ENCODE peak calls at places on chromosomes 13 and 19, in four cellular contexts. A, X, N and M are unnamed samples.

GRCh38 chr19:17497149-17497798 is 14.2 kb upstream of the PGLS start:
- DNase-seq in A (no peak), X (no peak), N (no peak), M (no peak)

GRCh38 chr13:73070451-73070850 is 11.6 kb downstream of the KLF5 start:
- DNase-seq in A (no peak), X (no peak), N (no peak), M (no peak)

GRCh38 chr19:51195616-51196015 is 29.3 kb upstream of the CD33 start:
- DNase-seq in A (no peak), X (no peak), N (no peak), M (no peak)

GRCh38 chr13:51614350-51614786 is 30.1 kb downstream of the WDFY2 start:
- DNase-seq in A (no peak), X (no peak), N (peak; percentile 52), M (peak; percentile 35)

GRCh38 chr19:16504271-16504670 is 8.1 kb downstream of the C19orf44 start:
- DNase-seq in A (no peak), X (no peak), N (no peak), M (no peak)

GRCh38 chr13:66503890-66504289 is 726.2 kb downstream of the PCDH9 start:
- DNase-seq in A (no peak), X (no peak), N (no peak), M (no peak)

GRCh38 chr19:53112286-53112685 is 9.1 kb upstream of the ZNF160 start:
- DNase-seq in A (no peak), X (no peak), N (no peak), M (no peak)

GRCh38 chr19:10379880-10380310 is 477 bp downstream of the TYK2 start:
- DNase-seq in A (peak; percentile 35), X (no peak), N (no peak), M (no peak)

GRCh38 chr19:49779731-49780578 is 13.2 kb downstream of the AP2A1 start:
- DNase-seq in A (no peak), X (no peak), N (no peak), M (no peak)

GRCh38 chr13:101289764-101290163 is 126.5 kb downstream of the NALCN start:
- DNase-seq in A (no peak), X (no peak), N (no peak), M (no peak)

GRCh38 chr19:40927567-40927966 is 45.5 kb upstream of the CYP2A7 start:
- DNase-seq in A (no peak), X (no peak), N (no peak), M (no peak)

GRCh38 chr19:14770136-14770535 is 8.2 kb downstream of the ADGRE2 start:
- DNase-seq in A (no peak), X (no peak), N (no peak), M (no peak)

GRCh38 chr13:31328549-31329229 is 128.9 kb downstream of the B3GLCT start:
- DNase-seq in A (no peak), X (no peak), N (no peak), M (no peak)

GRCh38 chr13:25943081-25943480 is 108.7 kb downstream of the SHISA2 start:
- DNase-seq in A (no peak), X (no peak), N (no peak), M (no peak)

GRCh38 chr13:95596701-95597100 is 44.2 kb downstream of the CLDN10 start:
- DNase-seq in A (no peak), X (no peak), N (no peak), M (no peak)

GRCh38 chr13:98582947-98583346 is 6.0 kb upstream of the STK24 start:
- DNase-seq in A (no peak), X (no peak), N (no peak), M (no peak)

GRCh38 chr13:98216711-98217110 is 39.6 kb upstream of the RNF113B start:
- DNase-seq in A (no peak), X (no peak), N (no peak), M (no peak)

GRCh38 chr13:96960379-96960778 is 33.9 kb downstream of the OXGR1 start:
- DNase-seq in A (no peak), X (no peak), N (no peak), M (no peak)

GRCh38 chr19:4519172-4519496 is 848 bp upstream of the PLIN4 start:
- DNase-seq in A (no peak), X (peak; percentile 61), N (no peak), M (no peak)

GRCh38 chr19:4517451-4518057 is 732 bp downstream of the PLIN4 start:
- DNase-seq in A (no peak), X (peak; percentile 70), N (no peak), M (no peak)

GRCh38 chr19:4521170-4521887 is 3.0 kb upstream of the PLIN4 start:
- DNase-seq in A (no peak), X (no peak), N (no peak), M (no peak)

GRCh38 chr19:4518345-4519171 is at the start of gene PLIN4:
- DNase-seq in A (no peak), X (peak; percentile 96), N (no peak), M (peak; percentile 92)

DNA sequence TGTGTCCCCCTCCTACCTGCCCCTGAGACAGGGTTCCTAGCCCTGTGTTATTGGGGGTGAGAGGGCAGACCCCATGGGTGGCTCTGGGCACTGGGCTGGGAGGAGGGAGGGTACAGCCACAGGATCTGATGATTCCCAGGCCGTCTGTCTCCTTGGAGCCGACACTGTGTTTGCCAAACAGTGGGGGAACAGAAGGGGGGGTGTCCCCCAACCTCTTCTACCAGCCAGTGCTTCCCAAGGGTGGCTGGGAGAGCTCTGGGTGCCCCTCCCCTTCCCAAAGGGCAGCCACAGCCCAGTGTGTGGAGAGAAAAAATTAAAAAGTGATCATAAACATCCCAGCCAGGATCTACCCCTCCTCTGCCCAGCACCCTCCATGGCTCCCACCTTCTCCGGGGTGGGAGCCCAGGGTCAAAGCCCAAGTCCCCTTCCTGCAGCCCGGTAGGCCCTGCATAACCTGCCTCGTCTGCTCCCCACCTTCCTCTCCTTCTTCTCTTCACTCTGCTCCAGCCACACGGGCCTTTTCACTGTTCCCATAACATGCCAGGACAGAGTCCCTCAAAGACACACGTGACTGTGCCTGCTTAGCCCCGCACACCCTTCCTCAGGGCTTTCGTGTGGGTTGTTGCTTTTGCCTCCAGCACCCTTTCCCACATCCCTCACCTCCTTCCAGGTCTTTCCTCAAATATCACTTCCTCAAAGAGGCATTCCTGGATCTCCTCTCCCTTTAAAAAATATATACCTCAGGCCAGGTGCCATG is 1.4 kb upstream of the PLIN4 start:
- DNase-seq in A (no peak), X (peak; percentile 67), N (no peak), M (peak; percentile 82)
- TF ChIP-seq CTCF in A (no peak), X (no peak), N (no peak), M (no peak)

GRCh38 chr19:47257411-47258169 is 1.3 kb downstream of the CCDC9 start:
- DNase-seq in A (no peak), X (peak; percentile 62), N (peak; percentile 59), M (no peak)
- TF ChIP-seq POLR2A in A (peak; percentile 32), X (peak; percentile 44), N (no peak), M (no peak)

DNA sequence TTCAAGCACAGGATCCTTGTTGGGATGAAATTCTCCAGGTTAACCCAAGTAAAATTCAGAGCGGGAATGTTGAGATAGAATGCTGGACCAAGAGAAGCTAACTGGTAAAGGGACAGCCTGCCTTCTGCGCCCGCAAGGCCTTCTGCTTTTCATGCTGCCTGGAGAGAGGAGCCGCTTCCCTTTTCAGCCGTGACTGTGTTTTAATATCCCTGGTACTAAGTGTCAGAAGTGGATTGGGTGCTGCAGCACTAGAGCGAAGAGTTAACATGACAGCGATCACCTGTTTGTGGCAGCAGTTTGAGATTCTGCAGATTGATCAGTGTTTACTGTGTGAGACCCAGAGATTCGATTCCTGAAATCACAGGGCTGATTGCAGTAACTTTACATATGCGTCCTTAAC is 197.4 kb upstream of the ZNF536 start:
- DNase-seq in A (no peak), X (no peak), N (no peak), M (no peak)
- TF ChIP-seq CTCF in A (no peak), X (no peak), N (no peak), M (no peak)

DNA sequence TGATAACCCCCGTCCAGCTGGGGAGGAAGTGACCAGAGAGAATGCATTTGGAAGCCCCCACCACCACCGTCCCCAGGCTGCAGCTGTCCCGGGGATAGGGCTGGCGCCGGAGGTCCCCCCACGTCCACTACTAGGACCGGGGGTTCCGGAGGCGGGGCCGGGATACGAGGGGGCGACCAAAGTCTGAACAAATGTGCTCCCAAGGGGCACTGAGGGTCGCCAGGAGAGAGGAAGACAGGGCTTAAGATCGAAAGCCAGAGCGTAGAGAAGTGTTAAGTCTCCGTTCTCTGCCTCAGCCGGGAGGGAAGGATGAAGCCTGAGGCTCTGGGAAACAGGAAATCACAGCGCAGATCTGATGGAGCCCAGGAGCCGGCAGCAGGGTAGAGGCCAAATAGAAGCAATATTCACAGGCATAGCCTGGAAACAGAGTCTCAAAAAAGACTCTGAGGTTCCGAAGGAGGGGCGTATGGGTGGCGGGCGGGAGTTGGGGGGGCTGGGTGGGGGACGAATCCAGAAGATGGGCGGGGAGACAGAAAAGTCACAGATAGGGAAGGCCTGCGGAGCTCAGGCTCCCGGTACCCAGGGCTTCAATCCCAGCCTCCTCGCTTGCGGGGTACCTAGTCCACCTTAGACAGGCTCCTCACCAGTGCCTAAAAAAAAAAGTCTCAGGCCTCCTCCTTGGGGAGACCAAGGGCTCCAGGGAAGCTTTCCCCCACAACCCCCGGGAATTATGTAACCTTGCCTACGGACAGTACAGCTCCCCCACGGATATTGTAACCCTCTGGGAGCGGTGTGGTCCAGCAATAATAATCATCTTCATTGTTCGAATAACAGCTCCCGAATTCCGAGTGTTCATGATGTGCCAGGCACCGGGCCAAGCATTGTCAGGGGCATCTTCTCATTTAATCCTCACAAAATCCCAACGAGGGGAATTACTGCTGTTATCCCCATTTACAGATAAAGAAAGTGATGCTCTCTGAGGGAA is 1.1 kb upstream of the ERF start:
- DNase-seq in A (peak; percentile 54), X (peak; percentile 74), N (peak; percentile 19), M (peak; percentile 77)
- TF ChIP-seq POLR2A in A (no peak), X (peak; percentile 20), N (no peak), M (no peak)

DNA sequence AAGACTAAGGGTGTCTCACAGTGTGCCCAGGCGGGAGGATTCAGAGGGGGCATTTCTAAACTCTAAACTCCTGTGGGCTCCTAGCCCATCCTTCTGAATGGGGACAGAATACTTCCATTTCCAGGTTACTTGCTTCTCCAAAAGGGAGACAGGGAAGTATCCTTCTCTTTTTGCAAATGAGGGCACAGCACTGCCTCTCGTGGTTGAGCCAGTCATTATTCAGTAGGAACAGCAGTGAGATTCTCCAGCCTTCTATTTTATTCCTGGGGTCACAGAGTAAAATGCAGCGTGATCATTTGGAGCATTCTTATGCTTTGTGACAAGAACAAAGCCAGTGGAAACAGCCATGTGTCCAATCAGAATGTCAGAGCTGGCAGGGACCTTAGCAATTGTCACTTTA is 15.7 kb upstream of the TSHZ3 start:
- DNase-seq in A (no peak), X (no peak), N (no peak), M (no peak)
- TF ChIP-seq CTCF in A (no peak), X (no peak), N (no peak), M (no peak)

GRCh38 chr13:46134961-46135522 is 30.2 kb upstream of the CPB2 start:
- DNase-seq in A (no peak), X (no peak), N (no peak), M (no peak)
- TF ChIP-seq POLR2A in A (no peak), X (no peak), N (no peak), M (no peak)

DNA sequence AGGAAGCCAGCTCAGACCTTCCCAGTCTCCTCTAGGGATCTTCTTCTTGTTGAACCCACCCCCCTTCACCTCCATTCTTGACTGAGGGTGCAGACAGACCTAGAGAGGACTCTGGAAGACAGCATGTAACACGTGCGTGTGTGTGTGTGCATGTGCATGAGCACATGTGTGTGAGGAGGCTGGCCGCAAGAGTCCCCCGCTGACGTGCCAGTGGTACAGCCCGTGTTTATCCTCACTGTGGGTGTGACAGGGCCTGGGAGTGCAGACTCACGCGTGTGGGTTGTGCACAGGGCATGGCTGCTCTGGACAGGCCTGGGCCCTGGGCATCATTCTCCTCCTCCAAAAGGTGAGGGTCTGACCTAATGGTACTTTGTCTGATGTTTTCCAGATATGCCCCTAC is 26.3 kb downstream of the LYL1 start:
- DNase-seq in A (no peak), X (no peak), N (no peak), M (no peak)
- TF ChIP-seq CTCF in A (no peak), X (no peak), N (no peak), M (no peak)